ENCODE peak calls at places on chromosomes 13 and 19, in seven cellular contexts. N is SK-N-MC, B is dorsolateral prefrontal cortex, J is osteoblast, I is foreskin keratinocyte, R is thoracic aorta, Y is heart right ventricle. F is an unnamed sample.

GRCh38 chr13:97222934-97223710 is 989 bp downstream of the MBNL2 start:
- DNase-seq in B (no peak), N (peak), J (no peak), Y (no peak), I (no peak), R (no peak), F (no peak)

GRCh38 chr13:81929988-81930387 is 1589.1 kb upstream of the SPRY2 start:
- DNase-seq in R (no peak), N (peak), I (no peak), Y (no peak), B (no peak), J (no peak), F (no peak)

GRCh38 chr13:29758591-29759114 is 91.8 kb downstream of the UBL3 start:
- DNase-seq in I (no peak), R (no peak), B (no peak), Y (no peak), J (no peak), N (no peak), F (no peak)

GRCh38 chr13:35953537-35954206 is 177.5 kb downstream of the DCLK1 start:
- DNase-seq in R (peak), I (no peak), Y (peak), B (peak), N (peak), J (peak), F (peak)

GRCh38 chr13:110166598-110166997 is 140.4 kb downstream of the COL4A1 start:
- DNase-seq in R (no peak), J (no peak), N (no peak), I (no peak), B (no peak), Y (no peak), F (no peak)

GRCh38 chr13:31225998-31226675 is 26.4 kb downstream of the B3GLCT start:
- DNase-seq in B (no peak), N (no peak), Y (no peak), R (no peak), I (no peak), J (no peak), F (no peak)

GRCh38 chr19:10919352-10920287 is 8.8 kb downstream of the YIPF2 start:
- DNase-seq in I (no peak), R (no peak), N (no peak), J (peak), B (no peak), Y (no peak), F (no peak)

GRCh38 chr13:32423592-32423991 is 4.3 kb downstream of the N4BP2L1 start:
- DNase-seq in I (no peak), Y (no peak), J (no peak), N (no peak), B (no peak), R (no peak), F (no peak)

GRCh38 chr19:4676955-4677731 is 7.0 kb upstream of the MYDGF start:
- DNase-seq in I (no peak), N (no peak), B (no peak), Y (peak), R (no peak), J (peak), F (no peak)

GRCh38 chr19:32203161-32203560 is 142.2 kb upstream of the ZNF507 start:
- DNase-seq in R (no peak), B (no peak), J (no peak), I (no peak), Y (no peak), N (no peak), F (no peak)

GRCh38 chr19:15616183-15616582 is 1.2 kb downstream of the CYP4F8 start:
- DNase-seq in R (no peak), B (no peak), Y (no peak), I (no peak), J (no peak), N (no peak), F (no peak)

GRCh38 chr19:9498183-9498902 is at the start of gene ZNF560:
- DNase-seq in R (no peak), B (no peak), I (no peak), J (no peak), Y (no peak), N (no peak), F (no peak)

GRCh38 chr13:30145709-30146367 is 161.5 kb downstream of the KATNAL1 start:
- DNase-seq in J (no peak), B (no peak), I (no peak), Y (no peak), N (no peak), R (no peak), F (no peak)

GRCh38 chr19:35692010-35692409 is 12.3 kb upstream of the ZBTB32 start:
- DNase-seq in R (no peak), B (no peak), I (no peak), N (no peak), Y (no peak), J (no peak), F (no peak)

GRCh38 chr13:60627071-60627686 is 230.2 kb downstream of the TDRD3 start:
- DNase-seq in Y (peak), J (peak), I (no peak), B (no peak), N (peak), R (no peak), F (no peak)

GRCh38 chr19:42487798-42488178 is 40.5 kb downstream of the CEACAM1 start:
- DNase-seq in Y (no peak), I (no peak), J (no peak), R (no peak), B (no peak), N (no peak), F (no peak)

GRCh38 chr13:101453784-101454201 is 1.3 kb downstream of the ITGBL1 start:
- DNase-seq in I (no peak), Y (no peak), N (no peak), J (peak), B (no peak), R (no peak), F (no peak)

GRCh38 chr19:33242911-33243310 is 17.3 kb upstream of the SLC7A10 start:
- DNase-seq in N (no peak), I (no peak), B (no peak), J (no peak), Y (no peak), R (no peak), F (no peak)

GRCh38 chr13:100517706-100518105 is 70.9 kb downstream of the GGACT start:
- DNase-seq in B (no peak), Y (no peak), I (no peak), N (no peak), R (no peak), J (no peak), F (no peak)

GRCh38 chr19:14363203-14364097 is 17.8 kb upstream of the ADGRE5 start:
- DNase-seq in R (peak), Y (peak), B (no peak), N (no peak), J (peak), I (no peak), F (peak)

GRCh38 chr19:55376381-55376933 is at the start of gene TMEM190:
- DNase-seq in J (no peak), B (no peak), Y (no peak), N (no peak), R (no peak), I (no peak), F (no peak)

GRCh38 chr19:55373318-55373992 is 3.2 kb upstream of the TMEM190 start:
- DNase-seq in J (no peak), Y (no peak), I (no peak), N (no peak), R (no peak), B (no peak), F (no peak)

GRCh38 chr19:55377356-55378131 is 918 bp downstream of the TMEM190 start:
- DNase-seq in I (no peak), B (no peak), J (no peak), Y (no peak), N (no peak), R (no peak), F (no peak)

GRCh38 chr19:55372316-55373081 is 2.2 kb upstream of the IL11 start:
- DNase-seq in B (no peak), Y (no peak), R (no peak), J (no peak), N (no peak), I (no peak), F (no peak)

DNA sequence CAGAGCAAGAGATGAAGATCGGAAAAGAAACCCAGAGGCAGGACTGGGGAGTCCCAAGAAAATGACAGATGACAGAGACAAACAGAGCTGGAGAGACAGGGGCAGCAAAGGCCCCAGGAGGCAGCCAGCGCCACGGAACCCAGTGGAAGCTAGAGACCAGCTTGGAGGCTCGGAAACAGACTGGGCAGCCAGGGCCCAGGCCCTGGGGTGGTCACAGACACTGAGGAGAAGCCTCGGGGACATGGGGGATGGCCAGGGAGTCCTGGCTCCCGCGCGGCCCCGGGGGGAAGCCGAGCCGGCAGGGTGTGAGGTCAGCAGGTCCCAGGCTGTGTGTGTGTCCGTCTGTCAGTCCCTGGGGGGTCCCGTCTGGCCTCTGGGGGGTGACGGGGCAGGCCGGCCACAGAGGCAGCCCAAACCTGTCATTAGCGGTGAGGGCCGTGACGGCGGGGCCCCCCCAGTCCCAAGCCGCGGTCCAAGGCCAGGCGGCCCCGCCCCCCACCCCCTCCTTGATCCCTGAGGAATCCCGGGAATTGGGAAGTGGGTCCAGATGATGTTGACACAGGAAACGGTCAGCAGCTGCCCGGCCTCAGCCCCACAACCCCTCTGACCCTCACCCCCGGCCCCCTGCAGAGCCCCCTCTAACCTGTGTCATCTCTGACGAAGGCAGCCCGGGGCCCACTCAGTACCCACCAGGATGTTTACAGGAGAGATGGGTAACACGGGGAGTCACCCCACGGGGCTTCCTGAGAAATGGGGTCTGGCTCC is 2.5 kb upstream of the TMEM190 start:
- DNase-seq in J (peak), R (no peak), N (no peak), B (no peak), I (no peak), Y (no peak), F (no peak)
- H3K27ac ChIP-seq in J (peak), R (no peak), N (no peak), B (no peak), I (no peak), Y (no peak), F (no peak)

GRCh38 chr13:50286376-50286775 is 271.1 kb downstream of the KCNRG start:
- DNase-seq in N (no peak), B (no peak), Y (no peak), I (no peak), J (no peak), R (no peak), F (no peak)

GRCh38 chr13:50285283-50285682 is 270.0 kb downstream of the KCNRG start:
- DNase-seq in I (no peak), N (no peak), Y (no peak), R (no peak), J (no peak), B (no peak), F (no peak)

GRCh38 chr13:50291611-50292010 is 276.4 kb downstream of the KCNRG start:
- DNase-seq in R (no peak), N (no peak), B (no peak), I (no peak), J (peak), Y (no peak), F (no peak)

GRCh38 chr13:50292082-50292481 is 276.8 kb downstream of the KCNRG start:
- DNase-seq in B (no peak), R (no peak), Y (no peak), I (no peak), N (no peak), J (no peak), F (no peak)

DNA sequence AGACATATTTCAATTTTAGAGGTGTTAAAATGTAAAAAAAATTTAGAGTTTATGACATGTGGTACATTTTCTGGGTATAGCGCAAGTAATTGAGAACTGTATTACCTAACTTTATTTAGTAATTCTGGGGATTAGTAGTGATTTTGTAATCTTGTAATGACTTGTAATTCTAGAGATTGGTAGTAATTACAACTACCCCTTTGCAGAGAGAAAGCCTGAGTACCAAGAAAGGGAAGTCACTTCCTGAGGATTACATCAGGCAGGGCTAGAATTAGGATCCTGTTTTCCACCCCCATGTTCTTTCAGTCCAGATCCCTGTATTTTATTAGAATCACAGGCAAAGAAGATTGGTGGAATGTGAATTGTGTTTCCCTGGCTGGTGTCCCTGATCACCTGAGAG is 274.9 kb downstream of the KCNRG start:
- DNase-seq in B (no peak), J (no peak), I (no peak), Y (no peak), N (no peak), R (no peak), F (no peak)
- H3K27ac ChIP-seq in B (no peak), J (no peak), I (no peak), Y (no peak), N (no peak), R (no peak), F (no peak)

GRCh38 chr19:13256918-13257317 is 106.7 kb downstream of the IER2 start:
- DNase-seq in J (no peak), B (no peak), I (no peak), N (no peak), Y (no peak), R (no peak), F (no peak)

GRCh38 chr19:13255041-13255718 is 105.0 kb downstream of the IER2 start:
- DNase-seq in J (no peak), R (no peak), N (no peak), I (no peak), Y (no peak), B (no peak), F (no peak)

GRCh38 chr19:13255719-13256059 is 105.5 kb downstream of the IER2 start:
- DNase-seq in N (no peak), R (no peak), I (no peak), J (no peak), Y (no peak), B (no peak), F (no peak)

GRCh38 chr19:13262450-13262849 is 112.2 kb downstream of the IER2 start:
- DNase-seq in J (peak), Y (no peak), N (peak), R (no peak), I (peak), B (no peak), F (no peak)

GRCh38 chr19:13260883-13261653 is 110.9 kb downstream of the IER2 start:
- DNase-seq in Y (no peak), I (peak), J (peak), N (no peak), R (no peak), B (no peak), F (no peak)
- H3K27ac ChIP-seq in Y (no peak), I (peak), J (peak), N (no peak), R (no peak), B (no peak), F (no peak)

DNA sequence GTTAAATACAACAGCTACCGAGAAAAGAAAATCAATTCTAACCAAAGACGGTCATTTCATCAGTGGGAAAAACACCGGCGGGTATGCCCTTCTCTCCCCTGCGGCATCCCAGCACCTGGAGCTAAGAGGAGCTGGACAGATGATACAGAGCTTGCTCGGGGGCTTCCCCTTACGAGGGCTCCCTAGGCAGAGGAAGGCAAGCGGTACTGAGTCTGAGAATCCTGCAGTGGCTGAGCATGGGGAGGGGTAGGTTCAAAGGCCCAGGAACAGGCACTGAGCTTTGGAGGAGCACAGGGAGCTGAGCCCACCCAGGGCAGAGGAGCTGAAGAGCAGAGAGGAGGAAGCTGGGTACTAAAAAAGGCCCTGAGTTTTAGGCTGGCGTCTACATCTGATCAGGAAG is 12.7 kb downstream of the STK24 start:
- DNase-seq in J (no peak), R (no peak), Y (no peak), I (no peak), B (no peak), N (no peak), F (no peak)
- H3K27ac ChIP-seq in J (no peak), R (no peak), Y (no peak), I (no peak), B (no peak), N (no peak), F (no peak)

GRCh38 chr13:75511226-75511625 is 26.4 kb downstream of the COMMD6 start:
- DNase-seq in Y (no peak), I (no peak), B (no peak), N (no peak), R (no peak), J (no peak), F (no peak)

GRCh38 chr13:75507027-75508001 is 25.3 kb upstream of the TBC1D4 start:
- DNase-seq in R (no peak), I (no peak), Y (no peak), B (no peak), N (no peak), J (no peak), F (no peak)

GRCh38 chr13:75505327-75505726 is 23.4 kb upstream of the TBC1D4 start:
- DNase-seq in J (no peak), R (no peak), N (no peak), B (no peak), I (no peak), Y (no peak), F (no peak)

GRCh38 chr13:75508002-75508548 is 26.1 kb upstream of the TBC1D4 start:
- DNase-seq in N (no peak), I (no peak), Y (no peak), B (no peak), R (no peak), J (no peak), F (no peak)

DNA sequence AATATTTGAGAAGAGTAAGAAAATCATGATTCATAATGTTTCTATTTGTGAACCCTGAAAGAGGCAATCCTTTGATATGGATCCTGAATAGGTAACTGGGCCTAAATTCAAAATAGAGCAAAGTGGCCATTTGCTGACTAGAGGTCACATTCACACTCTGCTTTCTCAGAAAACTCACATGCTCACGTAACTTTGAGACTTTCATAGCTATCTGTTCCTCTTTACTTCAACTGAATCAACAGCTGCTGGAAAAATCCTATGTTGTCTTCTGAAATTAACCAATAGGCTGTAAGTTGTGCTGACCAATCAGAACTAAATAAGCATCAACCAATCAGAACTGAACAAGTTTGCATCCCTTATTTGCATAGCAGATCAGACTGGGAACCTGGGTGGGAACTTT is 24.0 kb upstream of the TBC1D4 start:
- DNase-seq in Y (no peak), B (no peak), J (no peak), N (no peak), R (no peak), I (no peak), F (no peak)
- H3K27ac ChIP-seq in Y (no peak), B (no peak), J (no peak), N (no peak), R (no peak), I (no peak), F (no peak)